ENCODE peak calls at places on chromosomes 6 and 20, in eight cellular contexts. H is cardiac muscle cell, T is HepG2, I is upper lobe of right lung, V is small intestine, L is heart right ventricle, O is tibial artery, X is fibroblast of lung. M is an unnamed sample.

GRCh38 chr20:21147593-21147992 is 21.7 kb downstream of the KIZ start:
- DNase-seq in H (no peak), T (no peak), I (no peak), V (no peak), L (no peak), O (no peak), X (no peak), M (no peak)

GRCh38 chr20:44566018-44566417 is 16.4 kb upstream of the PKIG start:
- DNase-seq in H (no peak), T (no peak), I (no peak), V (no peak), L (no peak), O (no peak), X (no peak), M (no peak)

GRCh38 chr20:23412026-23412425 is 9.3 kb downstream of the NAPB start:
- DNase-seq in H (peak; percentile 10), T (peak; percentile 70), I (no peak), V (no peak), L (no peak), O (no peak), X (no peak), M (no peak)

GRCh38 chr6:41164551-41164950 is 1.6 kb upstream of the TREM2 start:
- DNase-seq in H (no peak), T (no peak), I (no peak), V (no peak), L (no peak), O (no peak), X (no peak), M (no peak)

GRCh38 chr6:129920103-129920798 is 59.1 kb upstream of the TMEM244 start:
- DNase-seq in H (no peak), T (no peak), I (no peak), V (peak; percentile 6), L (no peak), O (no peak), X (peak; percentile 49), M (no peak)

GRCh38 chr6:130190701-130191375 is 31.9 kb downstream of the SAMD3 start:
- DNase-seq in H (no peak), T (no peak), I (no peak), V (no peak), L (no peak), O (no peak), X (no peak), M (no peak)

GRCh38 chr20:6055981-6056569 is 2.2 kb upstream of the LRRN4 start:
- DNase-seq in H (no peak), T (no peak), I (no peak), V (no peak), L (no peak), O (no peak), X (no peak), M (no peak)

GRCh38 chr6:33683051-33683571 is 28.4 kb downstream of the UQCC2 start:
- DNase-seq in H (no peak), T (no peak), I (no peak), V (no peak), L (no peak), O (no peak), X (peak; percentile 30), M (peak; percentile 62)

GRCh38 chr20:7924692-7925091 is 15.6 kb downstream of the HAO1 start:
- DNase-seq in H (no peak), T (peak; percentile 33), I (no peak), V (no peak), L (no peak), O (no peak), X (peak; percentile 95), M (no peak)

GRCh38 chr6:36897629-36898028 is 11.9 kb downstream of the C6orf89 start:
- DNase-seq in H (peak; percentile 32), T (peak; percentile 23), I (no peak), V (no peak), L (no peak), O (no peak), X (no peak), M (no peak)

GRCh38 chr6:156585859-156586258 is 191.3 kb upstream of the ARID1B start:
- DNase-seq in H (no peak), T (no peak), I (no peak), V (peak; percentile 23), L (no peak), O (no peak), X (no peak), M (no peak)

GRCh38 chr6:89356644-89357043 is 4.1 kb upstream of the UBE2J1 start:
- DNase-seq in H (no peak), T (no peak), I (no peak), V (no peak), L (no peak), O (no peak), X (no peak), M (no peak)

GRCh38 chr6:87721311-87721710 is 19.3 kb upstream of the AKIRIN2 start:
- DNase-seq in H (no peak), T (no peak), I (no peak), V (no peak), L (no peak), O (no peak), X (peak; percentile 31), M (no peak)

GRCh38 chr20:53889411-53890148 is 180.8 kb downstream of the BCAS1 start:
- DNase-seq in H (no peak), T (no peak), I (no peak), V (no peak), L (no peak), O (no peak), X (no peak), M (no peak)
- H3K27ac ChIP-seq in H (no peak overlapping the region), T (no peak overlapping the region), I (no peak overlapping the region), V (no peak overlapping the region), L (no peak overlapping the region), O (no peak overlapping the region), X (no peak overlapping the region), M (no peak overlapping the region)

GRCh38 chr6:144285798-144286502 is 815 bp downstream of the UTRN start:
- DNase-seq in H (peak; percentile 83), T (peak; percentile 24), I (peak; percentile 92), V (peak; percentile 52), L (peak; percentile 85), O (peak; percentile 79), X (peak; percentile 62), M (peak; percentile 31)
- H3K27ac ChIP-seq in H (peak overlapping the region; percentile 87), T (peak overlapping the region; percentile 88), I (peak overlapping the region; percentile 86), V (peak overlapping the region; percentile 97), L (peak overlapping the region; percentile 94), O (peak overlapping the region; percentile 96), X (peak overlapping the region; percentile 79), M (peak overlapping the region; percentile 59)

DNA sequence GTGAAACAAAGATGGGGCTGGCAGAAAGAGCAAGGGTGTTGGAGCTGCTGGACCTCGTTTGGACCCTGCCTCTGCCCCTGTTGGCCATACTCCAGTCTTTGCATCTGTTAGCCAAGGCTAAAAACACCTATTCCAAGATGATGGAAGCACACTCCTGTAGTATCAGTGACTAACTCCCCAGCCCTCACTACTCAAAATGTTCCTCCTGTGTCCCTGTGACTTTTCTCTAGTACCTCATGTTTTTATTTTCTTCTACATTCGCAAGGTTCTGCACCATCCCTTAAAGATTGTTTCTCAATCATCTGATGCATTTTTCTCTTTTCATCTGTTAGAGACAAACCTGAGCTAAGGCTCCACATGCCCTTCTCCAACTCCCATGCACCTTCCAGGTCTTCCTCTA is 8.9 kb downstream of the PERP start:
- DNase-seq in H (no peak), T (no peak), I (no peak), V (no peak), L (no peak), O (no peak), X (no peak), M (no peak)
- H3K27ac ChIP-seq in H (no peak overlapping the region), T (no peak overlapping the region), I (no peak overlapping the region), V (no peak overlapping the region), L (no peak overlapping the region), O (no peak overlapping the region), X (no peak overlapping the region), M (no peak overlapping the region)

DNA sequence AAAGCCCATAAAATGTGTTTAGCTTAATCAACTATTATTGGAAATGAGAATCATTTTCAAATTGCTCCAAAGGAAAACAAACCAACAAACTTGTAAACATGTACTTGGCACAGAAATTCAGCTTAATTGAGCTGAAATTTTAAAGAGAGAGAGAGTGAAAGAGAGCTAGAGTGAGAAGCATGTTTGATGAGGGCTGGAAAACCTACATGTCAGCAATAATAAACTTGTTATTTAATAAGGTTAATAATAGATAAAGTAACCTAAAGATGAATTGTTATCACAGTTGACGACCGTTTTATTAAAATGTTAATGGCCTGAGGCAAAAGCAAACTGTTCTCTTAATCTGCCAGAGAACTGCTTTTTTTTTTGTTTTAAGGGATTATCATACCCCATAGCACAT is 496.1 kb downstream of the RNF144B start:
- DNase-seq in H (no peak), T (no peak), I (no peak), V (no peak), L (no peak), O (no peak), X (no peak), M (no peak)
- H3K27ac ChIP-seq in H (no peak overlapping the region), T (no peak overlapping the region), I (no peak overlapping the region), V (no peak overlapping the region), L (no peak overlapping the region), O (no peak overlapping the region), X (no peak overlapping the region), M (no peak overlapping the region)

DNA sequence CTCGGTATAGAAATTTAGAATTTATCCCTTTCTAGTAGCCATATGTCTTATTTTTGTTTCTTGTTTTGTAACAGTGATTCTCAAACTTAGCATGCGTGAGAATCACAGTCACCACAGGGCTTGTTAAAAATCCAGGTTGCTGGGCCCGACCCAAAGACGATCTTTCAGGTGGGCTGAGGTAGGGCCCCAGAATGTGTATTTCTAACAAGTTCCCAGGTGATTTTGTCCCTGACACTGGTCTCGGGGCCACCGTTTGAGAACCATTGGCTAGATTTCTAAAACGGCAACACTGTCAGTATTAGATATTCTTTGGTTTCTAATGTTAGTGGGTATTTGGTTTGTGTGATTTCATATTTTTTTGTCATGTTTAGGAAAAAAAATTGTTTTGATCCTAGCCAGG is 9.9 kb downstream of the PFDN4 start:
- DNase-seq in H (no peak), T (no peak), I (no peak), V (no peak), L (no peak), O (no peak), X (no peak), M (no peak)
- H3K27ac ChIP-seq in H (no peak overlapping the region), T (no peak overlapping the region), I (no peak overlapping the region), V (no peak overlapping the region), L (no peak overlapping the region), O (no peak overlapping the region), X (no peak overlapping the region), M (no peak overlapping the region)

GRCh38 chr6:137652961-137653697 is 158.9 kb upstream of the OLIG3 start:
- DNase-seq in H (no peak), T (no peak), I (no peak), V (no peak), L (no peak), O (no peak), X (no peak), M (no peak)

GRCh38 chr6:137653698-137654059 is 159.5 kb upstream of the OLIG3 start:
- DNase-seq in H (no peak), T (no peak), I (no peak), V (no peak), L (no peak), O (no peak), X (no peak), M (no peak)

GRCh38 chr6:137647762-137648412 is 153.7 kb upstream of the OLIG3 start:
- DNase-seq in H (no peak), T (no peak), I (no peak), V (peak; percentile 72), L (no peak), O (no peak), X (peak; percentile 11), M (no peak)

GRCh38 chr6:137651591-137652335 is 157.6 kb upstream of the OLIG3 start:
- DNase-seq in H (no peak), T (no peak), I (no peak), V (peak; percentile 95), L (no peak), O (no peak), X (no peak), M (no peak)

GRCh38 chr6:137650720-137651119 is 156.5 kb upstream of the OLIG3 start:
- DNase-seq in H (no peak), T (no peak), I (no peak), V (no peak), L (no peak), O (no peak), X (no peak), M (no peak)
- H3K27ac ChIP-seq in H (peak overlapping the region; percentile 15), T (no peak overlapping the region), I (no peak overlapping the region), V (no peak overlapping the region), L (no peak overlapping the region), O (no peak overlapping the region), X (no peak overlapping the region), M (no peak overlapping the region)

M was measured in substantia nigra.